ENCODE peak calls at places on chromosomes 13 and 19, in ten cellular contexts. Y, X, Z, N, D, T, O, E, Q and C are unnamed samples.

GRCh38 chr19:9952276-9952675 is 16.0 kb upstream of the OLFM2 start:
- DNase-seq in Y (no peak), X (no peak), Z (no peak), N (no peak), D (no peak), T (no peak), O (no peak), E (no peak), Q (no peak), C (no peak)

GRCh38 chr13:98476106-98476505 is 100.8 kb downstream of the STK24 start:
- DNase-seq in Y (no peak), X (no peak), Z (no peak), N (no peak), D (no peak), T (no peak), O (peak; percentile 52), E (no peak), Q (no peak), C (peak; percentile 67)

GRCh38 chr19:3995619-3996018 is 10.4 kb upstream of the EEF2 start:
- DNase-seq in Y (no peak), X (no peak), Z (no peak), N (no peak), D (no peak), T (no peak), O (no peak), E (no peak), Q (no peak), C (no peak)

GRCh38 chr19:45169602-45170001 is 8.4 kb downstream of the TRAPPC6A start:
- DNase-seq in Y (no peak), X (no peak), Z (peak; percentile 2), N (no peak), D (no peak), T (no peak), O (no peak), E (no peak), Q (no peak), C (no peak)

GRCh38 chr19:2536461-2536860 is 60.5 kb downstream of the GADD45B start:
- DNase-seq in Y (peak; percentile 37), X (no peak), Z (no peak), N (no peak), D (no peak), T (no peak), O (peak; percentile 45), E (no peak), Q (no peak), C (no peak)

GRCh38 chr13:87384099-87384498 is 287.1 kb upstream of the SLITRK5 start:
- DNase-seq in Y (no peak), X (no peak), Z (no peak), N (no peak), D (no peak), T (no peak), O (no peak), E (no peak), Q (no peak), C (no peak)

GRCh38 chr19:5308471-5309437 is 31.9 kb downstream of the PTPRS start:
- DNase-seq in Y (no peak), X (peak; percentile 26), Z (peak; percentile 38), N (peak; percentile 71), D (peak; percentile 76), T (peak; percentile 88), O (peak; percentile 88), E (no peak), Q (no peak), C (no peak)

GRCh38 chr13:107866007-107866665 is 349.2 kb downstream of the LIG4 start:
- DNase-seq in Y (no peak), X (no peak), Z (peak; percentile 48), N (no peak), D (no peak), T (peak; percentile 30), O (peak; percentile 40), E (no peak), Q (no peak), C (no peak)

DNA sequence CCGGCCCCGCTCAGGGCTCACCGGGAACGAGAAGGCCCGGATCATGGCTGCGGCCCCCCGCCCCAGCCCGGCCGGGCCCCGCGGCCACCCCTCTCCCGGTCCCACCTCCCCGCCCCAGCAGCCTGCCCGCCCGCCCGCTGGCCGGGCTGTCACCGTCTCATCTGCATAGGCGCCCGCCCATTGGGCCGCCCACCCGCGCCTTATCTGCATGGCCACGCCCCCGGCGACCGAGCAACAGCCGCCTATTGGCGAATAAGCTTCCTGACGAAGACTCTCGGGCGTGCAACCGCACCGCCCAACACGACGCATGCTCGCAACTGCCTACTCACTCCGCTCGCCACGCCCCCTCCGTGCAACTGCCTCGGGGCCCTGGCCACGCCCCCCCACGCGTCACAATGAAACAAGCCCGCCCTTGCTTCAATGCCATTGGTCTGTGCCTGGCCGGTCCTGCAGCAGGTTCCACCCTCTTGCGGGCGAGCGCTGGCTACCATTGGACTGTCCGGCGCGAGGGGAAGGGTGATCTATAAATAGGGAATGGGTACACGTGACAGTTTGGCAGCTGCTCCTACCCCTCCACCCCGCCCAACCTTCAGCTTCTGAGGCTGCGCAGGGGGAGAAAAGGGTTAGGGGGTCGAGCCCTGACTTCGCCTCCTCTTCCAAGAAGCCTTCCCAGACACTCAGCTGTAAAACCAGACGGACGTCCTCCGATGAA is at the start of gene DACT3:
- DNase-seq in Y (peak; percentile 100), X (peak; percentile 100), Z (peak; percentile 100), N (peak; percentile 100), D (peak; percentile 100), T (peak; percentile 100), O (peak; percentile 100), E (peak; percentile 100), Q (peak; percentile 100), C (peak; percentile 100)
- TF ChIP-seq CTCF in Y (peak; percentile 10), X (no peak), Z (no peak), N (no peak), D (peak; percentile 19), T (no peak), O (peak; percentile 32), E (no peak), Q (no peak), C (no peak)

GRCh38 chr19:51548213-51548651 is 16.8 kb upstream of the SIGLEC6 start:
- DNase-seq in Y (no peak), X (no peak), Z (no peak), N (no peak), D (no peak), T (no peak), O (no peak), E (no peak), Q (no peak), C (no peak)

GRCh38 chr19:51548891-51549305 is 17.4 kb upstream of the SIGLEC6 start:
- DNase-seq in Y (no peak), X (no peak), Z (no peak), N (no peak), D (no peak), T (no peak), O (no peak), E (no peak), Q (no peak), C (no peak)

GRCh38 chr19:51546107-51546649 is 14.7 kb upstream of the SIGLEC6 start:
- DNase-seq in Y (no peak), X (no peak), Z (no peak), N (no peak), D (no peak), T (no peak), O (no peak), E (no peak), Q (no peak), C (no peak)

GRCh38 chr19:51546650-51547396 is 15.4 kb upstream of the SIGLEC6 start:
- DNase-seq in Y (no peak), X (no peak), Z (no peak), N (no peak), D (no peak), T (no peak), O (no peak), E (no peak), Q (no peak), C (no peak)

DNA sequence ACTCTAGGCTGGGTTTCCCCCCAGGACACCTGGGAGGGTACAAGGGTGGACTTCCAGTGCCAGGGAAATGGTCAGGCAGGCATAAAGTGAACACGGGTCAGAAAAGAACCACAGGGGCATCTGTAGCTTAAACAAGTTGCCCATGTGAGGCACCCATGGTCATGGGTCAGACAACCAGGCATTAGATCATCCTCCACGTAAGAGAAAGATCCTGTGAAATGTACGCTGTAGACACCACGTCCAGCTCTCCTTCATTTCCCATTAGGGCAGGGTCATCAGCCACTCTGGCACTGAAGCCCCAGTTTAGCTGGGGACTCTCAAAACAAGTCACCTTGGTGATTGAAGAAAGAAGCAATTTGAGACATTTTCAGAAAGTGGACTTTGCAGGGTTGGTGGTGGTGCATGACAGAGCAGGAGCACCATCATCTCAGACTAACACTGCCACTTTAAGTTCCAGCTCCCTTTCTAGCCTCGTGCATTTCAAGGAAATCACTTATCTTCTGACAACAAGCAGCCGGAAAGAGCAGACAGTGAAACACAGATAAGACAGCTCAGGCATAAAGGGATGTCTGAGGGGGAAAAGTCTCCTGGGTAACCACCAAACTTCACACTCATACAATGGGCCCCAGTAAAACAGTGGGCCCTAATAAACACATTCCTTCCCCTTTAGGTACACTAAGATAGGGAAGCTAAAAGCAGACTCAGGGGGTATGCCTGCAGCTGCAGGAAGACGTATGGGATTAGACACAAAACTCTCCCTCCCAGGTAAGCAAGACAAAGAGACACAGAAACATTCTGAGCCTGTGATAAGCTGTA is 16.1 kb upstream of the SIGLEC6 start:
- DNase-seq in Y (no peak), X (no peak), Z (no peak), N (no peak), D (no peak), T (peak; percentile 6), O (no peak), E (no peak), Q (no peak), C (no peak)
- H3K4me1 ChIP-seq in Y (no peaks in the 10 kb centered on the region), X (peaks cover 6% of the 10 kb centered on the region), Z (no peaks in the 10 kb centered on the region), N (no peaks in the 10 kb centered on the region), D (no peaks in the 10 kb centered on the region), T (no peaks in the 10 kb centered on the region), O (no peaks in the 10 kb centered on the region), E (no peaks in the 10 kb centered on the region), Q (peaks cover 6% of the 10 kb centered on the region), C (peaks cover 9% of the 10 kb centered on the region)

DNA sequence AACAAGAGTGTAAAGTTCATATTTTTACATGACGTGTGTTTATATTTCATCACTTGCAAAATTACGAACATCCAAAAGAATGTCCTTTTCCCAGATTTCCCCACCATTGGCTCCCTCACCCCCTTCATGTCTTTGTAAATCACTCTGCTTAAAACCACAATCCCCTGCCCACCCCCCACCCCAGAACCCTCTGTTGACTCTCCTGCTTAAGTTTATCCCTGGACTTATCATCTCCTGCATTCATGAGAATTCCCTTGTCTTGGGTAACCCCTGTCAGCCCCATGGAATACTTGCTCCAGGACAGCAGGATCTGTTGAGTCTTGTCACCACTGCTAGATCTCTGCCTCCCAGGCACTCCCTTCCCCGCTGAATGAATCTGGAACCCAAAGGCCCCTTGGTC is 109.9 kb downstream of the COL4A1 start:
- DNase-seq in Y (no peak), X (no peak), Z (peak; percentile 39), N (no peak), D (no peak), T (no peak), O (no peak), E (no peak), Q (no peak), C (no peak)
- H3K27ac ChIP-seq in Y (no peak overlapping the region), X (no peak overlapping the region), Z (peak overlapping the region; percentile 69), N (no peak overlapping the region), D (no peak overlapping the region), T (no peak overlapping the region), O (no peak overlapping the region), E (no peak overlapping the region), Q (no peak overlapping the region), C (no peak overlapping the region)

DNA sequence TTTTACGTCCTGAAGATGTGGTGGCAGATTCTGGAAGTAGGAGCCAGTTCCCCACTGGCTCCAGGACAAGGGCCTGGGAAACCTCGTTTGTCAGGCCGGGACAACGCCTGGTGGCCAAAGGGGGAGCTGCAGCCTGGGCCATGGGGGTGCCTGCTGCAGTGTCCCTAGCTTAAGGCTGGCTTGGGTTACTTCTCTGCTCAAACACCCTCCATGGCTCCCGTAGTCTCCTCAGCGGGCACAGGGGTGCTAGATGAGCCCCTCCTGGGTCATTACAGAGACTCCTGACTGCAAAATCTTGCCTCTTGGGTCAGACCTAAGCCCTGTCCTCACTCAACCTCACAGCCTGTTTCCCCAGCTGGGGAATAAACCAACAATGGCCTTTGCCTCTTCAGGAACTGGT is 14.7 kb downstream of the CILP2 start:
- DNase-seq in Y (no peak), X (peak; percentile 19), Z (peak; percentile 49), N (no peak), D (no peak), T (no peak), O (peak; percentile 29), E (peak; percentile 8), Q (no peak), C (peak; percentile 28)
- TF ChIP-seq CTCF in Y (peak; percentile 51), X (peak; percentile 46), Z (peak; percentile 46), N (no peak), D (no peak), T (no peak), O (peak; percentile 42), E (peak; percentile 40), Q (no peak), C (peak; percentile 38)